ENCODE peak calls at places on chromosomes 13 and 19, in six cellular contexts. One of them, this sample, is unnamed.

GRCh38 chr19:14476307-14476662 is 1.1 kb upstream of the PTGER1 start:
- DNase-seq in NCI-H2029 treated with DMSO at 0.1 percent for 48 hours: no peak
- DNase-seq in epithelial cell of prostate: no peak
- DNase-seq in fibroblast of gingiva: no peak
- DNase-seq in T-helper 2 cell: no peak
- DNase-seq in left ventricle myocardium inferior: no peak
- DNase-seq in this sample: no peak

GRCh38 chr19:49710372-49710951 is 19.5 kb downstream of the CPT1C start:
- DNase-seq in NCI-H2029 treated with DMSO at 0.1 percent for 48 hours: no peak
- DNase-seq in epithelial cell of prostate: no peak
- DNase-seq in T-helper 2 cell: no peak
- DNase-seq in fibroblast of gingiva: peak; percentile 44
- DNase-seq in left ventricle myocardium inferior: no peak
- DNase-seq in this sample: no peak

GRCh38 chr13:96963786-96964475 is 30.3 kb downstream of the OXGR1 start:
- DNase-seq in NCI-H2029 treated with DMSO at 0.1 percent for 48 hours: no peak
- DNase-seq in left ventricle myocardium inferior: no peak
- DNase-seq in fibroblast of gingiva: no peak
- DNase-seq in epithelial cell of prostate: no peak
- DNase-seq in T-helper 2 cell: no peak
- DNase-seq in this sample: no peak

GRCh38 chr19:3699071-3699740 is 1.1 kb downstream of the PIP5K1C start:
- DNase-seq in left ventricle myocardium inferior: peak; percentile 55
- DNase-seq in epithelial cell of prostate: no peak
- DNase-seq in fibroblast of gingiva: peak; percentile 83
- DNase-seq in NCI-H2029 treated with DMSO at 0.1 percent for 48 hours: no peak
- DNase-seq in T-helper 2 cell: no peak
- DNase-seq in this sample: no peak

GRCh38 chr19:1853295-1854031 is 5.2 kb upstream of the REXO1 start:
- DNase-seq in T-helper 2 cell: peak; percentile 67
- DNase-seq in fibroblast of gingiva: peak; percentile 77
- DNase-seq in NCI-H2029 treated with DMSO at 0.1 percent for 48 hours: peak; percentile 65
- DNase-seq in left ventricle myocardium inferior: peak; percentile 79
- DNase-seq in epithelial cell of prostate: no peak
- DNase-seq in this sample: peak; percentile 75

GRCh38 chr19:1933942-1934341 is 7.0 kb upstream of the CSNK1G2 start:
- DNase-seq in epithelial cell of prostate: no peak
- DNase-seq in NCI-H2029 treated with DMSO at 0.1 percent for 48 hours: no peak
- DNase-seq in T-helper 2 cell: no peak
- DNase-seq in fibroblast of gingiva: no peak
- DNase-seq in left ventricle myocardium inferior: no peak
- DNase-seq in this sample: no peak

GRCh38 chr19:36019061-36019670 is 5.2 kb upstream of the ALKBH6 start:
- DNase-seq in NCI-H2029 treated with DMSO at 0.1 percent for 48 hours: no peak
- DNase-seq in epithelial cell of prostate: no peak
- DNase-seq in fibroblast of gingiva: no peak
- DNase-seq in T-helper 2 cell: no peak
- DNase-seq in left ventricle myocardium inferior: no peak
- DNase-seq in this sample: no peak

GRCh38 chr13:62583466-62583865 is 1167.8 kb upstream of the PCDH20 start:
- DNase-seq in T-helper 2 cell: no peak
- DNase-seq in fibroblast of gingiva: no peak
- DNase-seq in left ventricle myocardium inferior: no peak
- DNase-seq in NCI-H2029 treated with DMSO at 0.1 percent for 48 hours: no peak
- DNase-seq in epithelial cell of prostate: no peak
- DNase-seq in this sample: no peak

GRCh38 chr13:42594577-42595571 is 20.9 kb downstream of the TNFSF11 start:
- DNase-seq in left ventricle myocardium inferior: no peak
- DNase-seq in T-helper 2 cell: no peak
- DNase-seq in fibroblast of gingiva: peak; percentile 93
- DNase-seq in epithelial cell of prostate: no peak
- DNase-seq in NCI-H2029 treated with DMSO at 0.1 percent for 48 hours: peak; percentile 16
- DNase-seq in this sample: peak; percentile 22

GRCh38 chr13:51679616-51680015 is 95.4 kb downstream of the WDFY2 start:
- DNase-seq in T-helper 2 cell: no peak
- DNase-seq in fibroblast of gingiva: no peak
- DNase-seq in left ventricle myocardium inferior: no peak
- DNase-seq in NCI-H2029 treated with DMSO at 0.1 percent for 48 hours: no peak
- DNase-seq in epithelial cell of prostate: no peak
- DNase-seq in this sample: no peak

GRCh38 chr13:113823771-113824170 is 40.1 kb downstream of the GAS6 start:
- DNase-seq in left ventricle myocardium inferior: no peak
- DNase-seq in T-helper 2 cell: no peak
- DNase-seq in NCI-H2029 treated with DMSO at 0.1 percent for 48 hours: no peak
- DNase-seq in fibroblast of gingiva: no peak
- DNase-seq in epithelial cell of prostate: no peak
- DNase-seq in this sample: no peak

GRCh38 chr13:52983836-52984235 is 44.8 kb upstream of the OLFM4 start:
- DNase-seq in T-helper 2 cell: no peak
- DNase-seq in epithelial cell of prostate: no peak
- DNase-seq in NCI-H2029 treated with DMSO at 0.1 percent for 48 hours: no peak
- DNase-seq in fibroblast of gingiva: no peak
- DNase-seq in left ventricle myocardium inferior: no peak
- DNase-seq in this sample: no peak

GRCh38 chr19:18282021-18282787 is 782 bp upstream of the JUND start:
- DNase-seq in NCI-H2029 treated with DMSO at 0.1 percent for 48 hours: peak; percentile 16
- DNase-seq in left ventricle myocardium inferior: no peak
- DNase-seq in fibroblast of gingiva: no peak
- DNase-seq in T-helper 2 cell: no peak
- DNase-seq in epithelial cell of prostate: no peak
- DNase-seq in this sample: no peak

GRCh38 chr19:41646589-41647204 is 19.8 kb upstream of the CEACAM4 start:
- DNase-seq in T-helper 2 cell: no peak
- DNase-seq in left ventricle myocardium inferior: no peak
- DNase-seq in NCI-H2029 treated with DMSO at 0.1 percent for 48 hours: no peak
- DNase-seq in fibroblast of gingiva: no peak
- DNase-seq in epithelial cell of prostate: no peak
- DNase-seq in this sample: no peak

GRCh38 chr19:21434967-21435544 is 38.1 kb downstream of the ZNF493 start:
- DNase-seq in T-helper 2 cell: no peak
- DNase-seq in fibroblast of gingiva: no peak
- DNase-seq in NCI-H2029 treated with DMSO at 0.1 percent for 48 hours: peak; percentile 53
- DNase-seq in left ventricle myocardium inferior: no peak
- DNase-seq in epithelial cell of prostate: no peak
- DNase-seq in this sample: no peak

GRCh38 chr19:18798384-18799352 is 7.6 kb upstream of the COMP start:
- DNase-seq in fibroblast of gingiva: no peak
- DNase-seq in left ventricle myocardium inferior: no peak
- DNase-seq in epithelial cell of prostate: no peak
- DNase-seq in NCI-H2029 treated with DMSO at 0.1 percent for 48 hours: no peak
- DNase-seq in T-helper 2 cell: no peak
- DNase-seq in this sample: no peak

GRCh38 chr13:112165712-112166111 is 98.8 kb downstream of the SOX1 start:
- DNase-seq in T-helper 2 cell: no peak
- DNase-seq in epithelial cell of prostate: no peak
- DNase-seq in fibroblast of gingiva: no peak
- DNase-seq in left ventricle myocardium inferior: no peak
- DNase-seq in NCI-H2029 treated with DMSO at 0.1 percent for 48 hours: no peak
- DNase-seq in this sample: no peak

GRCh38 chr13:82248713-82249112 is 1633.6 kb downstream of the SLITRK1 start:
- DNase-seq in T-helper 2 cell: no peak
- DNase-seq in fibroblast of gingiva: no peak
- DNase-seq in left ventricle myocardium inferior: no peak
- DNase-seq in epithelial cell of prostate: no peak
- DNase-seq in NCI-H2029 treated with DMSO at 0.1 percent for 48 hours: no peak
- DNase-seq in this sample: no peak

GRCh38 chr19:3611841-3612240 is 5.2 kb upstream of the TBXA2R start:
- DNase-seq in T-helper 2 cell: no peak
- DNase-seq in left ventricle myocardium inferior: no peak
- DNase-seq in epithelial cell of prostate: no peak
- DNase-seq in NCI-H2029 treated with DMSO at 0.1 percent for 48 hours: no peak
- DNase-seq in fibroblast of gingiva: no peak
- DNase-seq in this sample: no peak

GRCh38 chr13:39159971-39160370 is 121.7 kb downstream of the NHLRC3 start:
- DNase-seq in epithelial cell of prostate: no peak
- DNase-seq in left ventricle myocardium inferior: no peak
- DNase-seq in fibroblast of gingiva: no peak
- DNase-seq in NCI-H2029 treated with DMSO at 0.1 percent for 48 hours: no peak
- DNase-seq in T-helper 2 cell: no peak
- DNase-seq in this sample: no peak

GRCh38 chr13:100490692-100491091 is 97.9 kb downstream of the GGACT start:
- DNase-seq in NCI-H2029 treated with DMSO at 0.1 percent for 48 hours: peak; percentile 42
- DNase-seq in epithelial cell of prostate: no peak
- DNase-seq in T-helper 2 cell: no peak
- DNase-seq in left ventricle myocardium inferior: no peak
- DNase-seq in fibroblast of gingiva: no peak
- DNase-seq in this sample: no peak